ENCODE peak calls at places on chromosomes 4 and X, in six cellular contexts. One of them, this sample, is unnamed. For H3K27me3, the result is how much of the 10 kb centered on the place peaks cover.

GRCh38 chr4:127832585-127832984 is 48.1 kb upstream of the PLK4 start:
- DNase-seq in lung: no peak
- DNase-seq in body of pancreas: no peak
- DNase-seq in kidney epithelial cell: no peak
- DNase-seq in sigmoid colon: no peak
- DNase-seq in ovary: no peak
- DNase-seq in this sample: no peak

GRCh38 chr4:189124791-189125190 is 815.9 kb upstream of the FRG1 start:
- DNase-seq in lung: no peak
- DNase-seq in body of pancreas: no peak
- DNase-seq in kidney epithelial cell: no peak
- DNase-seq in sigmoid colon: no peak
- DNase-seq in ovary: no peak
- DNase-seq in this sample: no peak

GRCh38 chrX:97705936-97706335 is 822.2 kb downstream of the RPA4 start:
- DNase-seq in lung: no peak
- DNase-seq in body of pancreas: no peak
- DNase-seq in kidney epithelial cell: no peak
- DNase-seq in sigmoid colon: no peak
- DNase-seq in ovary: no peak
- DNase-seq in this sample: no peak

GRCh38 chrX:75746891-75747639 is 38.0 kb downstream of the MAGEE2 start:
- DNase-seq in lung: peak
- DNase-seq in body of pancreas: peak
- DNase-seq in kidney epithelial cell: no peak
- DNase-seq in sigmoid colon: no peak
- DNase-seq in ovary: peak
- DNase-seq in this sample: no peak

GRCh38 chrX:69285881-69286545 is 120.8 kb upstream of the PJA1 start:
- DNase-seq in lung: peak
- DNase-seq in body of pancreas: peak
- DNase-seq in kidney epithelial cell: no peak
- DNase-seq in sigmoid colon: peak
- DNase-seq in ovary: peak
- DNase-seq in this sample: no peak

GRCh38 chrX:44314259-44314734 is 29.2 kb downstream of the EFHC2 start:
- DNase-seq in lung: no peak
- DNase-seq in body of pancreas: no peak
- DNase-seq in kidney epithelial cell: no peak
- DNase-seq in sigmoid colon: no peak
- DNase-seq in ovary: no peak
- DNase-seq in this sample: peak

GRCh38 chr4:101304916-101305315 is 42.4 kb downstream of the PPP3CA start:
- DNase-seq in lung: no peak
- DNase-seq in body of pancreas: no peak
- DNase-seq in kidney epithelial cell: no peak
- DNase-seq in sigmoid colon: no peak
- DNase-seq in ovary: no peak
- DNase-seq in this sample: no peak

GRCh38 chrX:46574941-46575381 is 1.4 kb downstream of the CHST7 start:
- DNase-seq in lung: no peak
- DNase-seq in body of pancreas: no peak
- DNase-seq in kidney epithelial cell: no peak
- DNase-seq in sigmoid colon: no peak
- DNase-seq in ovary: peak
- DNase-seq in this sample: no peak

GRCh38 chr4:3412257-3413020 is 29.3 kb upstream of the HGFAC start:
- DNase-seq in lung: no peak
- DNase-seq in body of pancreas: no peak
- DNase-seq in kidney epithelial cell: no peak
- DNase-seq in sigmoid colon: peak
- DNase-seq in ovary: peak
- DNase-seq in this sample: no peak

GRCh38 chr4:176668324-176668723 is 124.4 kb downstream of the VEGFC start:
- DNase-seq in lung: no peak
- DNase-seq in body of pancreas: no peak
- DNase-seq in kidney epithelial cell: no peak
- DNase-seq in sigmoid colon: no peak
- DNase-seq in ovary: no peak
- DNase-seq in this sample: no peak

GRCh38 chrX:119687661-119688413 is 5.1 kb downstream of the SEPTIN6 start:
- DNase-seq in lung: no peak
- DNase-seq in body of pancreas: no peak
- DNase-seq in kidney epithelial cell: no peak
- DNase-seq in sigmoid colon: no peak
- DNase-seq in ovary: no peak
- DNase-seq in this sample: no peak

GRCh38 chrX:41616935-41617334 is 71.8 kb upstream of the GPR34 start:
- DNase-seq in lung: no peak
- DNase-seq in body of pancreas: no peak
- DNase-seq in kidney epithelial cell: no peak
- DNase-seq in sigmoid colon: no peak
- DNase-seq in ovary: no peak
- DNase-seq in this sample: no peak

GRCh38 chr4:108384544-108384943 is 215.8 kb upstream of the LEF1 start:
- DNase-seq in lung: no peak
- DNase-seq in body of pancreas: no peak
- DNase-seq in kidney epithelial cell: no peak
- DNase-seq in sigmoid colon: no peak
- DNase-seq in ovary: no peak
- DNase-seq in this sample: no peak

GRCh38 chr4:66930216-66930615 is 615.1 kb downstream of the CENPC start:
- DNase-seq in lung: no peak
- DNase-seq in body of pancreas: no peak
- DNase-seq in kidney epithelial cell: no peak
- DNase-seq in sigmoid colon: no peak
- DNase-seq in ovary: no peak
- DNase-seq in this sample: no peak

GRCh38 chr4:61556277-61556676 is 356.2 kb downstream of the ADGRL3 start:
- DNase-seq in lung: no peak
- DNase-seq in body of pancreas: no peak
- DNase-seq in kidney epithelial cell: no peak
- DNase-seq in sigmoid colon: no peak
- DNase-seq in ovary: no peak
- DNase-seq in this sample: no peak

GRCh38 chr4:119026662-119027444 is 108.8 kb upstream of the MYOZ2 start:
- DNase-seq in lung: no peak
- DNase-seq in body of pancreas: no peak
- DNase-seq in kidney epithelial cell: no peak
- DNase-seq in sigmoid colon: peak
- DNase-seq in ovary: peak
- DNase-seq in this sample: no peak

GRCh38 chrX:53686151-53686885 is at the start of gene HUWE1:
- DNase-seq in lung: peak
- DNase-seq in body of pancreas: peak
- DNase-seq in kidney epithelial cell: no peak
- DNase-seq in sigmoid colon: peak
- DNase-seq in ovary: peak
- DNase-seq in this sample: peak

GRCh38 chr4:2879026-2879425 is 35.4 kb downstream of the ADD1 start:
- DNase-seq in lung: no peak
- DNase-seq in body of pancreas: no peak
- DNase-seq in kidney epithelial cell: no peak
- DNase-seq in sigmoid colon: no peak
- DNase-seq in ovary: no peak
- DNase-seq in this sample: no peak

GRCh38 chrX:114071412-114071811 is 512.5 kb upstream of the HTR2C start:
- DNase-seq in lung: no peak
- DNase-seq in body of pancreas: no peak
- DNase-seq in kidney epithelial cell: no peak
- DNase-seq in sigmoid colon: no peak
- DNase-seq in ovary: no peak
- DNase-seq in this sample: peak

GRCh38 chr4:109332926-109333464 is 30.5 kb upstream of the COL25A1 start:
- DNase-seq in lung: no peak
- DNase-seq in body of pancreas: no peak
- DNase-seq in kidney epithelial cell: no peak
- DNase-seq in sigmoid colon: no peak
- DNase-seq in ovary: no peak
- DNase-seq in this sample: no peak

GRCh38 chr4:13876940-13877339 is 249.4 kb upstream of the BOD1L1 start:
- DNase-seq in lung: no peak
- DNase-seq in body of pancreas: no peak
- DNase-seq in kidney epithelial cell: no peak
- DNase-seq in sigmoid colon: no peak
- DNase-seq in ovary: no peak
- DNase-seq in this sample: no peak

GRCh38 chr4:1537410-1538095 is 131.3 kb upstream of the NKX1-1 start:
- DNase-seq in lung: no peak
- DNase-seq in body of pancreas: no peak
- DNase-seq in kidney epithelial cell: no peak
- DNase-seq in sigmoid colon: no peak
- DNase-seq in ovary: no peak
- DNase-seq in this sample: no peak

GRCh38 chr4:111842336-111842735 is 302.9 kb upstream of the FAM241A start:
- DNase-seq in lung: no peak
- DNase-seq in body of pancreas: no peak
- DNase-seq in kidney epithelial cell: no peak
- DNase-seq in sigmoid colon: no peak
- DNase-seq in ovary: no peak
- DNase-seq in this sample: peak

GRCh38 chr4:111849726-111850284 is 295.4 kb upstream of the FAM241A start:
- DNase-seq in lung: no peak
- DNase-seq in body of pancreas: no peak
- DNase-seq in kidney epithelial cell: no peak
- DNase-seq in sigmoid colon: no peak
- DNase-seq in ovary: no peak
- DNase-seq in this sample: no peak

GRCh38 chr4:111847256-111848108 is 297.8 kb upstream of the FAM241A start:
- DNase-seq in lung: no peak
- DNase-seq in body of pancreas: no peak
- DNase-seq in kidney epithelial cell: no peak
- DNase-seq in sigmoid colon: no peak
- DNase-seq in ovary: no peak
- DNase-seq in this sample: no peak
- TF ChIP-seq CTCF in lung: no peak
- TF ChIP-seq CTCF in body of pancreas: no peak
- TF ChIP-seq CTCF in kidney epithelial cell: peak
- TF ChIP-seq CTCF in sigmoid colon: no peak
- TF ChIP-seq CTCF in ovary: no peak
- TF ChIP-seq CTCF in this sample: no peak

DNA sequence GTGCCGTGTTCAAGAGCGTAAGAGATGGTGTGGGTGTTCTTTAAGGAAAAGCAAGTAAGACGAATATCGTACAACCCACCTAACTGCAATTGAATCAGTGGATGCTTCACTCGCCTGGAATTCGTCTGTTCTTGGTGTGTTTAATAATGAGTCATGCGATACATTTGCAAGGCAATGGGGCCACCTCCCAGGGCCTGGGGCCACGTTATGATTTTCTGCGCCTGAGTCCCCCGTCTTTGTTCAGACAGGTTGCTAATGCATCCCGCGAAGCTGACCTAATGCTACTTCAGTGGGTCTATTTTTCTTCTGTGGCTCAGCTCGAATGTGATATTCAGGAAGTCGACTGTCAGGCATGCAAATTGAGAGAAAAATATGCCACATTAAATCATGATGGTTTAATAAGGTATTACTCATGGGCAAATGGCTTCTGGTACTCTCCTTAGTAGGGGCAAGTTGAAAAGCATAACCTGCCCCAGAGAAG is 14.3 kb upstream of the MID1 start:
- DNase-seq in lung: no peak
- DNase-seq in body of pancreas: no peak
- DNase-seq in kidney epithelial cell: peak
- DNase-seq in sigmoid colon: no peak
- DNase-seq in ovary: no peak
- DNase-seq in this sample: peak
- H3K4me3 ChIP-seq in lung: no peak
- H3K4me3 ChIP-seq in body of pancreas: no peak
- H3K4me3 ChIP-seq in kidney epithelial cell: no peak
- H3K4me3 ChIP-seq in sigmoid colon: peak
- H3K4me3 ChIP-seq in ovary: no peak
- H3K4me3 ChIP-seq in this sample: no peak

DNA sequence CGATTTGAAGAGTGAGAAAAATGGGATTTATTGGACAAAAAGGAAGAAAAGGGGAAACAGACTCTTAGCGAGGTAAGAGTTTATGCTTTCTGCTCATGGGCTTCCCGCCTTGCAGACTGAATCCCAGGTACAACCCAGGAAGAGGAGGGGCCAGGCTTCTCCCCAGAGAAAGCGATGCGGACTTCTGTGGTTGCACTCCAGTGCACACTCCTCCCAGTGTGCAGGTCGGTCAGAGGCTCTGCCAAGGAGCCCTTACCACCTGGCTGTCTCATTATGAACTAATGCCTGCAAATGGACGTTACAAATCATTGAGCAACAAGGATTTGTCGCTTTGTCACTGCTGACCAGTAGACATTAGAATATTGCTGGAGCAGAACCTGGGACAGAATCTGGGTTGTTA is 39.9 kb upstream of the GLRA2 start:
- DNase-seq in lung: no peak
- DNase-seq in body of pancreas: no peak
- DNase-seq in kidney epithelial cell: peak
- DNase-seq in sigmoid colon: no peak
- DNase-seq in ovary: no peak
- DNase-seq in this sample: no peak
- H3K27me3 ChIP-seq in lung: under half
- H3K27me3 ChIP-seq in body of pancreas: under half
- H3K27me3 ChIP-seq in kidney epithelial cell: under half
- H3K27me3 ChIP-seq in sigmoid colon: under half
- H3K27me3 ChIP-seq in ovary: under half
- H3K27me3 ChIP-seq in this sample: under half

GRCh38 chr4:122003335-122003734 is 51.5 kb upstream of the TRPC3 start:
- DNase-seq in lung: no peak
- DNase-seq in body of pancreas: no peak
- DNase-seq in kidney epithelial cell: no peak
- DNase-seq in sigmoid colon: no peak
- DNase-seq in ovary: no peak
- DNase-seq in this sample: peak
- TF ChIP-seq CTCF in lung: no peak
- TF ChIP-seq CTCF in body of pancreas: no peak
- TF ChIP-seq CTCF in kidney epithelial cell: peak
- TF ChIP-seq CTCF in sigmoid colon: no peak
- TF ChIP-seq CTCF in ovary: no peak
- TF ChIP-seq CTCF in this sample: peak

GRCh38 chrX:136147320-136147901 is at the start of gene FHL1:
- DNase-seq in lung: no peak
- DNase-seq in body of pancreas: peak
- DNase-seq in kidney epithelial cell: no peak
- DNase-seq in sigmoid colon: peak
- DNase-seq in ovary: peak
- DNase-seq in this sample: no peak
- H3K4me3 ChIP-seq in lung: peak
- H3K4me3 ChIP-seq in body of pancreas: peak
- H3K4me3 ChIP-seq in kidney epithelial cell: peak
- H3K4me3 ChIP-seq in sigmoid colon: peak
- H3K4me3 ChIP-seq in ovary: peak
- H3K4me3 ChIP-seq in this sample: peak